ENCODE peak calls at places on chromosomes 12 and 14, in seven cellular contexts. V is IMR-90, F is tibial nerve, B is K562, R is endothelial cell of umbilical vein, C is ovary, S is stomach. D is an unnamed sample. For H3K36me3, the result is how much of the 10 kb centered on the place peaks cover.

GRCh38 chr14:90732723-90733122 is 83.5 kb downstream of the TTC7B start:
- DNase-seq in V (no peak), S (no peak), C (no peak), B (no peak), F (no peak), R (no peak), D (no peak)

GRCh38 chr12:81252228-81252627 is 174.3 kb downstream of the ACSS3 start:
- DNase-seq in B (no peak), R (no peak), V (no peak), C (no peak), S (no peak), F (no peak), D (no peak)

GRCh38 chr14:63438065-63438757 is 105.0 kb downstream of the PPP2R5E start:
- DNase-seq in B (peak), S (peak), R (peak), C (peak), V (peak), F (peak), D (peak)

GRCh38 chr14:73290279-73290678 is 53.0 kb downstream of the PAPLN start:
- DNase-seq in C (no peak), F (no peak), R (no peak), V (peak), B (no peak), S (no peak), D (no peak)

GRCh38 chr14:96194657-96195431 is 9.8 kb upstream of the BDKRB2 start:
- DNase-seq in C (no peak), S (no peak), V (no peak), B (no peak), F (no peak), R (no peak), D (no peak)

GRCh38 chr12:32033411-32033810 is 73.2 kb upstream of the BICD1 start:
- DNase-seq in V (no peak), R (peak), C (no peak), B (no peak), F (no peak), S (no peak), D (no peak)

GRCh38 chr12:8065991-8066594 is at the start of gene C3AR1:
- DNase-seq in S (no peak), R (peak), C (no peak), V (peak), B (peak), F (peak), D (no peak)

GRCh38 chr12:64665506-64665905 is 55.2 kb downstream of the RASSF3 start:
- DNase-seq in V (no peak), B (no peak), C (no peak), R (peak), F (no peak), S (no peak), D (no peak)

GRCh38 chr12:122895290-122895689 is 634 bp downstream of the VPS37B start:
- DNase-seq in R (peak), V (no peak), C (no peak), B (peak), F (no peak), S (no peak), D (no peak)

GRCh38 chr12:64451687-64452558 is at the start of gene TBK1:
- DNase-seq in B (peak), V (peak), F (peak), R (peak), S (peak), C (peak), D (peak)

GRCh38 chr14:24135834-24136683 is at the start of gene PSME1:
- DNase-seq in C (peak), B (peak), R (peak), F (peak), S (peak), V (peak), D (peak)

GRCh38 chr12:119354187-119354586 is 19.7 kb downstream of the CCDC60 start:
- DNase-seq in C (no peak), F (no peak), R (no peak), B (no peak), V (no peak), S (no peak), D (no peak)

GRCh38 chr12:109736552-109737108 is 23.0 kb downstream of the FAM222A start:
- DNase-seq in F (no peak), C (no peak), V (peak), S (peak), R (peak), B (peak), D (peak)

GRCh38 chr14:104390941-104391901 is 188.3 kb upstream of the C14orf180 start:
- DNase-seq in R (no peak), B (no peak), S (peak), F (no peak), V (no peak), C (peak), D (peak)

GRCh38 chr14:61408498-61408897 is 87.1 kb downstream of the PRKCH start:
- DNase-seq in B (no peak), S (no peak), V (no peak), R (no peak), F (no peak), C (no peak), D (no peak)

GRCh38 chr12:62655524-62656160 is 189.0 kb downstream of the MON2 start:
- DNase-seq in V (no peak), C (no peak), R (no peak), B (no peak), F (no peak), S (no peak), D (no peak)

GRCh38 chr12:2893007-2893406 is 2.3 kb downstream of the TULP3 start:
- DNase-seq in C (peak), R (no peak), V (peak), B (no peak), F (peak), S (no peak), D (no peak)

GRCh38 chr14:70919774-70920173 is 12.5 kb downstream of the PCNX1 start:
- DNase-seq in F (no peak), C (no peak), B (no peak), V (peak), R (peak), S (no peak), D (no peak)

GRCh38 chr12:49962861-49963765 is 1.4 kb downstream of the AQP5 start:
- DNase-seq in V (no peak), F (no peak), R (peak), S (peak), B (no peak), C (no peak), D (peak)

GRCh38 chr12:319116-319515 is 56.5 kb upstream of the SLC6A13 start:
- DNase-seq in R (no peak), F (no peak), S (no peak), V (no peak), C (no peak), B (no peak), D (no peak)

GRCh38 chr12:2891240-2892053 is 756 bp downstream of the TULP3 start:
- DNase-seq in F (peak), R (peak), V (peak), B (peak), S (peak), C (peak), D (peak)

GRCh38 chr12:32139064-32139421 is 32.4 kb downstream of the BICD1 start:
- DNase-seq in R (peak), S (no peak), V (peak), F (peak), C (no peak), B (no peak), D (no peak)

GRCh38 chr14:32932921-32933622 is 5.6 kb upstream of the NPAS3 start:
- DNase-seq in F (no peak), C (no peak), R (no peak), S (no peak), V (no peak), B (no peak), D (peak)

GRCh38 chr12:125519026-125519651 is 453.9 kb downstream of the AACS start:
- DNase-seq in B (no peak), R (no peak), V (no peak), F (no peak), C (no peak), S (peak), D (no peak)

GRCh38 chr14:96104469-96105057 is 65.4 kb downstream of the C14orf132 start:
- DNase-seq in S (peak), R (peak), C (peak), B (no peak), V (peak), F (peak), D (peak)

GRCh38 chr14:24879661-24880381 is 170.1 kb downstream of the STXBP6 start:
- DNase-seq in C (no peak), S (no peak), B (no peak), R (no peak), V (no peak), F (no peak), D (no peak)

GRCh38 chr14:75220097-75220496 is 43.7 kb upstream of the TMED10 start:
- DNase-seq in C (no peak), F (no peak), B (no peak), V (no peak), R (no peak), S (no peak), D (no peak)

GRCh38 chr12:54879132-54879531 is 24.8 kb downstream of the MUCL1 start:
- DNase-seq in C (no peak), V (peak), R (no peak), S (no peak), B (no peak), F (no peak), D (no peak)

GRCh38 chr12:121765573-121765972 is 27.9 kb downstream of the RHOF start:
- DNase-seq in V (peak), S (no peak), R (no peak), C (peak), B (peak), F (no peak), D (no peak)

GRCh38 chr12:1690578-1691122 is at the start of gene ADIPOR2:
- DNase-seq in B (peak), C (peak), R (peak), F (peak), V (peak), S (peak), D (peak)
- TF ChIP-seq POLR2A in B (peak), C (peak), R (peak), F (peak), V (peak), S (no peak), D (peak)

GRCh38 chr14:51554953-51555352 is 96.8 kb upstream of the FRMD6 start:
- DNase-seq in V (peak), F (no peak), B (no peak), C (no peak), S (no peak), R (no peak), D (no peak)

GRCh38 chr14:51548187-51548586 is 103.5 kb upstream of the FRMD6 start:
- DNase-seq in F (no peak), R (no peak), C (no peak), S (no peak), V (no peak), B (no peak), D (no peak)

GRCh38 chr14:51554339-51554920 is 97.3 kb upstream of the FRMD6 start:
- DNase-seq in V (peak), F (no peak), R (peak), S (no peak), B (no peak), C (no peak), D (no peak)

GRCh38 chr14:51552768-51553426 is 98.8 kb upstream of the FRMD6 start:
- DNase-seq in R (peak), V (no peak), F (no peak), B (no peak), S (no peak), C (no peak), D (no peak)

DNA sequence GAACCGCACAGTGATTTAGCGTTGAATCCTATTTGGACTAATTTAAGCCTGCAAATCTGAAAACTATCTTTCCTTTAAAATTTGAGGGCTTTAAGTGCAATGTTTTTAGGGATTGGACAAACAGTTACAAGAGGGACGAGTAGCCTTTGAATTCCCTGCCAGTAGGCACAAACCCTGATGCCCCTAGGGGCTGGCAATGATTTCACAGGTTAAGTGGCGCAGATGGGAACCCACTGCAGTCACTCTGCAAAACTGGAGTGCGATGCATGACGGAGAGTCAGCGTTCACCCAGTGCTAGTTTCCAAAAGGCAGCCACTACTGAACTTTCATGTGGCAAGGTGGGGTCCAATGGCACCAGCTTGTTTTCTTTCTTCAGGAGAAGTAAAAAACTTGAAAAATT is 99.4 kb upstream of the FRMD6 start:
- DNase-seq in B (no peak), V (no peak), C (no peak), F (no peak), R (no peak), S (no peak), D (no peak)
- H3K36me3 ChIP-seq in B (under half), V (under half), C (under half), F (under half), R (under half), S (under half), D (under half)

DNA sequence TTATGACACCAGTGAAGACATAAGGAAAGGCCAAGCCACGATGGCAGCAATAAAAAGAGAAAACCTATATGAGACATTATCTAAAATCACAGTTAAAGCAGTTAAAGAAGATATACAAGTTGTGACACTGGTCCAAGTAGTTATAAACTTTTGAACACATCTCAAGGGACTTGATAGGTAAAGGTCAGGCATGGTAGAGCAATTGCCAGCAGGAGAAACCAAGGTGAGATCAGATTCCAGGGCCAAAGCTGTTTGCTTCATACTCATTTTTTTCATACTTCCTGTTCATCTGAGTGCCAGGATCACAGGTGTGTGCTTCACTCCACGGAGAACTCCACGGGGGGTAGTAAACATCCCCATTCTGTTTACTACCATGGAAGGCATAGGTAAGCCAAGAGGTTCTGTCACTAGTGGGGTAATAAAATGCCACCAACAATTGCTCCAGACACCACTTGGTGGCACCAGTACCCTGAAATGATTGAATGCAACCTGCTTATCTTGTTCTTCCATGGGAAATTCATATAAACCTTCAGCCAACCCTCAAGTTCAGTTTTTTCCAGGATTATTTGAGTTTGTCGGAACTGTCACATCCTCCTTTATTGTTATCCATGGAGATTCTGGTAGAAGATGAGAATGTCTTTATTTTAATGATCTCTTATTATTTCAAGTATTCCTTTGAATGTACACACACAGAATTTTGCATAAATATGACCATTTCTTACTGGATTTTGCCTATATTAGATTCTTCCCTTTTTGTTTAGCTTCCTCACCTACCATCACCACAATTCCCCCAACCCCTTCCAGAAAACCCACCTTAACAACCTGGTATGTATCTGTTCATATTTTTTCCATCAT is 59.2 kb upstream of the TSPAN8 start:
- DNase-seq in C (no peak), R (peak), S (peak), F (peak), B (peak), V (peak), D (no peak)
- TF ChIP-seq CTCF in C (no peak), R (no peak), S (no peak), F (peak), B (peak), V (no peak), D (peak)

DNA sequence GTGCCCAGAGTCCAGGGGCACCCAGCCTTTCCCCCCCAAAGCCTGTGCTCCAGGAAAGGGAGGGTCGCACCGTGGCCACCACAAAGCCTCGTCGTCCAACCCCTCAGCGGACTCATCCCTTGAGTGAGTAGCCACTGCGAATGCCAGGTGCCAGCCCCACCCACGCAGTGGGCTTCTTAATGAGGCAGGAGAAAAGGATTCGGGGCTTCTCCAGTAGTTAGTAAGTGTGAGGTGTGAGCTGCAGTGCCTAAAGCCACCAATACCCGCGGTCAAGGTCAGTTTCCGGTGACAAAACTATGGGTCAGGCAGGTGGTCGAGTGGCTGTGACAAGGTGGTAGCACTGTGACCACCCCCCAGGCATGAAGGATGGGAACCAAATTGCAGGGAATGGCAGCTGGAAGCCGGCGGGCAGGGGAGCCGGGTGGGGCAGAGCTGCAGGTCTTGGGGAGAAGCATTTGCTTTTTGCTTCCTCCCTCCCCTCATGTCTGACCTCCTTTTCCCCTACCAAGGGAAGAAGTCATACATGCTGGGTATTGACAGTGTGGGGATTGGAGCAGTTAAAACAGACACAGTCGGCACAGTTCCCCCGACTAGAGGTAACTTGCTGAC is 8.0 kb downstream of the RAN start:
- DNase-seq in V (no peak), B (peak), C (no peak), R (no peak), F (no peak), S (no peak), D (no peak)
- TF ChIP-seq POLR2A in V (no peak), B (no peak), C (no peak), R (no peak), F (no peak), S (no peak), D (no peak)

GRCh38 chr12:76060111-76060510 is 24.4 kb downstream of the NAP1L1 start:
- DNase-seq in C (no peak), V (no peak), F (no peak), S (no peak), B (no peak), R (no peak), D (no peak)
- H3K36me3 ChIP-seq in C (under half), V (under half), F (under half), S (half or more), B (half or more), R (under half), D (half or more)

GRCh38 chr14:35826952-35827416 is 846 bp downstream of the BRMS1L start:
- DNase-seq in V (no peak), F (no peak), S (no peak), R (no peak), B (no peak), C (no peak), D (no peak)
- TF ChIP-seq CTCF in V (no peak), F (no peak), S (no peak), R (no peak), B (no peak), C (no peak), D (no peak)

GRCh38 chr14:67532998-67533753 is at the start of gene PLEKHH1:
- DNase-seq in B (peak), R (peak), C (peak), S (peak), V (peak), F (peak), D (peak)
- TF ChIP-seq POLR2A in B (peak), R (no peak), C (no peak), S (no peak), V (no peak), F (no peak), D (peak)

D was measured in heart left ventricle.